ENCODE peak calls at places on chromosome 6, in nine cellular contexts. One of them, this sample, is unnamed.

GRCh38 chr6:29864037-29864795 is 36.6 kb downstream of the HLA-G start:
- DNase-seq in body of pancreas: no peak
- DNase-seq in tibial artery: no peak
- DNase-seq in pancreas: no peak
- DNase-seq in sigmoid colon: no peak
- DNase-seq in heart left ventricle: no peak
- DNase-seq in left ventricle myocardium inferior: no peak
- DNase-seq in mammary epithelial cell: no peak
- DNase-seq in astrocyte: no peak
- DNase-seq in this sample: no peak

GRCh38 chr6:156695747-156696146 is 81.4 kb upstream of the ARID1B start:
- DNase-seq in body of pancreas: no peak
- DNase-seq in tibial artery: no peak
- DNase-seq in pancreas: no peak
- DNase-seq in sigmoid colon: no peak
- DNase-seq in heart left ventricle: no peak
- DNase-seq in left ventricle myocardium inferior: no peak
- DNase-seq in mammary epithelial cell: no peak
- DNase-seq in astrocyte: no peak
- DNase-seq in this sample: no peak

GRCh38 chr6:70676821-70677220 is 9.1 kb downstream of the SMAP1 start:
- DNase-seq in body of pancreas: no peak
- DNase-seq in tibial artery: no peak
- DNase-seq in pancreas: no peak
- DNase-seq in sigmoid colon: no peak
- DNase-seq in heart left ventricle: no peak
- DNase-seq in left ventricle myocardium inferior: no peak
- DNase-seq in mammary epithelial cell: no peak
- DNase-seq in astrocyte: no peak
- DNase-seq in this sample: no peak

GRCh38 chr6:43843669-43844171 is 73.7 kb downstream of the VEGFA start:
- DNase-seq in body of pancreas: no peak
- DNase-seq in tibial artery: no peak
- DNase-seq in pancreas: no peak
- DNase-seq in sigmoid colon: no peak
- DNase-seq in heart left ventricle: no peak
- DNase-seq in left ventricle myocardium inferior: no peak
- DNase-seq in mammary epithelial cell: no peak
- DNase-seq in astrocyte: no peak
- DNase-seq in this sample: no peak

GRCh38 chr6:90940812-90941481 is 354.1 kb upstream of the MAP3K7 start:
- DNase-seq in body of pancreas: no peak
- DNase-seq in tibial artery: no peak
- DNase-seq in pancreas: no peak
- DNase-seq in sigmoid colon: no peak
- DNase-seq in heart left ventricle: no peak
- DNase-seq in left ventricle myocardium inferior: no peak
- DNase-seq in mammary epithelial cell: peak; percentile 67
- DNase-seq in astrocyte: peak; percentile 45
- DNase-seq in this sample: peak; percentile 10

GRCh38 chr6:12875061-12875460 is 158.5 kb downstream of the PHACTR1 start:
- DNase-seq in body of pancreas: no peak
- DNase-seq in tibial artery: no peak
- DNase-seq in pancreas: no peak
- DNase-seq in sigmoid colon: no peak
- DNase-seq in heart left ventricle: no peak
- DNase-seq in left ventricle myocardium inferior: no peak
- DNase-seq in mammary epithelial cell: no peak
- DNase-seq in astrocyte: peak; percentile 70
- DNase-seq in this sample: no peak

GRCh38 chr6:20751293-20751946 is 217.2 kb downstream of the CDKAL1 start:
- DNase-seq in body of pancreas: no peak
- DNase-seq in tibial artery: no peak
- DNase-seq in pancreas: no peak
- DNase-seq in sigmoid colon: no peak
- DNase-seq in heart left ventricle: no peak
- DNase-seq in left ventricle myocardium inferior: no peak
- DNase-seq in mammary epithelial cell: no peak
- DNase-seq in astrocyte: no peak
- DNase-seq in this sample: no peak

GRCh38 chr6:169700296-169700695 is 1.5 kb downstream of the WDR27 start:
- DNase-seq in body of pancreas: no peak
- DNase-seq in tibial artery: no peak
- DNase-seq in pancreas: no peak
- DNase-seq in sigmoid colon: no peak
- DNase-seq in heart left ventricle: no peak
- DNase-seq in left ventricle myocardium inferior: no peak
- DNase-seq in mammary epithelial cell: no peak
- DNase-seq in astrocyte: peak; percentile 57
- DNase-seq in this sample: no peak

GRCh38 chr6:122620428-122620827 is 10.2 kb downstream of the PKIB start:
- DNase-seq in body of pancreas: no peak
- DNase-seq in tibial artery: no peak
- DNase-seq in pancreas: no peak
- DNase-seq in sigmoid colon: no peak
- DNase-seq in heart left ventricle: no peak
- DNase-seq in left ventricle myocardium inferior: no peak
- DNase-seq in mammary epithelial cell: no peak
- DNase-seq in astrocyte: no peak
- DNase-seq in this sample: no peak

DNA sequence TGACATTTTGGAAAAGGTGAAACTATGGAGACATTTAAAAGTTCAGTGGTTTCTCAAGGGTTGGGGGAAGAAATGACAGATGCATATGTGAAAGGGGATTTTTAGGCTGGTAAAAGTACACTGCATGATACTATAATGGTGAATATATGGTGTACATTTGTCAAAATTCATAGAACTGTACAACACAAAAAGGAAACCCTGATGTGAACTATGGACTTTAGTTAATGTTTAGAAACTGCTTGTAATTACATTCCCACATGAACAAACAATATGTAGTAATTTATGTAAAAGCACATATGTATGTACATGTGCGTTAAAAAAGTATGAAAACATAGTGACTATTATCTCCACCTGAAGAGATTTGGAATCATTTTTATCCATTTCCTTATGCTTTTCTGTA is 907.3 kb upstream of the CITED2 start:
- DNase-seq in body of pancreas: no peak
- DNase-seq in tibial artery: no peak
- DNase-seq in pancreas: no peak
- DNase-seq in sigmoid colon: no peak
- DNase-seq in heart left ventricle: no peak
- DNase-seq in left ventricle myocardium inferior: no peak
- DNase-seq in mammary epithelial cell: no peak
- DNase-seq in astrocyte: no peak
- DNase-seq in this sample: no peak
- H3K27ac ChIP-seq in body of pancreas: no peak overlapping the region
- H3K27ac ChIP-seq in tibial artery: no peak overlapping the region
- H3K27ac ChIP-seq in pancreas: no peak overlapping the region
- H3K27ac ChIP-seq in sigmoid colon: no peak overlapping the region
- H3K27ac ChIP-seq in heart left ventricle: no peak overlapping the region
- H3K27ac ChIP-seq in left ventricle myocardium inferior: no peak overlapping the region
- H3K27ac ChIP-seq in mammary epithelial cell: no peak overlapping the region
- H3K27ac ChIP-seq in astrocyte: no peak overlapping the region
- H3K27ac ChIP-seq in this sample: no peak overlapping the region

GRCh38 chr6:167676666-167677421 is 149.9 kb upstream of the AFDN start:
- DNase-seq in body of pancreas: no peak
- DNase-seq in tibial artery: no peak
- DNase-seq in pancreas: no peak
- DNase-seq in sigmoid colon: peak; percentile 57
- DNase-seq in heart left ventricle: peak; percentile 62
- DNase-seq in left ventricle myocardium inferior: no peak
- DNase-seq in mammary epithelial cell: no peak
- DNase-seq in astrocyte: no peak
- DNase-seq in this sample: no peak

GRCh38 chr6:167679137-167679736 is 147.5 kb upstream of the AFDN start:
- DNase-seq in body of pancreas: no peak
- DNase-seq in tibial artery: no peak
- DNase-seq in pancreas: no peak
- DNase-seq in sigmoid colon: no peak
- DNase-seq in heart left ventricle: no peak
- DNase-seq in left ventricle myocardium inferior: no peak
- DNase-seq in mammary epithelial cell: no peak
- DNase-seq in astrocyte: no peak
- DNase-seq in this sample: no peak

GRCh38 chr6:167676000-167676665 is 150.6 kb upstream of the AFDN start:
- DNase-seq in body of pancreas: peak; percentile 86
- DNase-seq in tibial artery: no peak
- DNase-seq in pancreas: peak; percentile 71
- DNase-seq in sigmoid colon: peak; percentile 65
- DNase-seq in heart left ventricle: peak; percentile 65
- DNase-seq in left ventricle myocardium inferior: peak; percentile 53
- DNase-seq in mammary epithelial cell: no peak
- DNase-seq in astrocyte: no peak
- DNase-seq in this sample: no peak

GRCh38 chr6:167678102-167679101 is 148.3 kb upstream of the AFDN start:
- DNase-seq in body of pancreas: peak; percentile 65
- DNase-seq in tibial artery: no peak
- DNase-seq in pancreas: peak; percentile 42
- DNase-seq in sigmoid colon: peak; percentile 66
- DNase-seq in heart left ventricle: peak; percentile 61
- DNase-seq in left ventricle myocardium inferior: peak; percentile 62
- DNase-seq in mammary epithelial cell: no peak
- DNase-seq in astrocyte: no peak
- DNase-seq in this sample: no peak

GRCh38 chr6:167677422-167677789 is 149.3 kb upstream of the AFDN start:
- DNase-seq in body of pancreas: no peak
- DNase-seq in tibial artery: no peak
- DNase-seq in pancreas: no peak
- DNase-seq in sigmoid colon: no peak
- DNase-seq in heart left ventricle: no peak
- DNase-seq in left ventricle myocardium inferior: no peak
- DNase-seq in mammary epithelial cell: no peak
- DNase-seq in astrocyte: no peak
- DNase-seq in this sample: no peak
- H3K27ac ChIP-seq in body of pancreas: peak overlapping the region; percentile 78
- H3K27ac ChIP-seq in tibial artery: no peak overlapping the region
- H3K27ac ChIP-seq in pancreas: no peak overlapping the region
- H3K27ac ChIP-seq in sigmoid colon: no peak overlapping the region
- H3K27ac ChIP-seq in heart left ventricle: peak overlapping the region; percentile 64
- H3K27ac ChIP-seq in left ventricle myocardium inferior: peak overlapping the region; percentile 72
- H3K27ac ChIP-seq in mammary epithelial cell: no peak overlapping the region
- H3K27ac ChIP-seq in astrocyte: no peak overlapping the region
- H3K27ac ChIP-seq in this sample: no peak overlapping the region

GRCh38 chr6:126041516-126042447 is 55.4 kb downstream of the TRMT11 start:
- DNase-seq in body of pancreas: no peak
- DNase-seq in tibial artery: no peak
- DNase-seq in pancreas: no peak
- DNase-seq in sigmoid colon: no peak
- DNase-seq in heart left ventricle: no peak
- DNase-seq in left ventricle myocardium inferior: no peak
- DNase-seq in mammary epithelial cell: no peak
- DNase-seq in astrocyte: peak; percentile 73
- DNase-seq in this sample: no peak
- H3K27ac ChIP-seq in body of pancreas: peak overlapping the region; percentile 83
- H3K27ac ChIP-seq in tibial artery: peak overlapping the region; percentile 44
- H3K27ac ChIP-seq in pancreas: peak overlapping the region; percentile 4
- H3K27ac ChIP-seq in sigmoid colon: no peak overlapping the region
- H3K27ac ChIP-seq in heart left ventricle: no peak overlapping the region
- H3K27ac ChIP-seq in left ventricle myocardium inferior: no peak overlapping the region
- H3K27ac ChIP-seq in mammary epithelial cell: no peak overlapping the region
- H3K27ac ChIP-seq in astrocyte: peak overlapping the region; percentile 44
- H3K27ac ChIP-seq in this sample: no peak overlapping the region

GRCh38 chr6:117483645-117484016 is 1.2 kb downstream of the DCBLD1 start:
- DNase-seq in body of pancreas: no peak
- DNase-seq in tibial artery: no peak
- DNase-seq in pancreas: peak; percentile 13
- DNase-seq in sigmoid colon: no peak
- DNase-seq in heart left ventricle: no peak
- DNase-seq in left ventricle myocardium inferior: no peak
- DNase-seq in mammary epithelial cell: peak; percentile 40
- DNase-seq in astrocyte: no peak
- DNase-seq in this sample: no peak

GRCh38 chr6:117484052-117484646 is 1.7 kb downstream of the DCBLD1 start:
- DNase-seq in body of pancreas: no peak
- DNase-seq in tibial artery: no peak
- DNase-seq in pancreas: no peak
- DNase-seq in sigmoid colon: no peak
- DNase-seq in heart left ventricle: no peak
- DNase-seq in left ventricle myocardium inferior: no peak
- DNase-seq in mammary epithelial cell: no peak
- DNase-seq in astrocyte: no peak
- DNase-seq in this sample: no peak

GRCh38 chr6:117481926-117482239 is 591 bp upstream of the DCBLD1 start:
- DNase-seq in body of pancreas: no peak
- DNase-seq in tibial artery: no peak
- DNase-seq in pancreas: no peak
- DNase-seq in sigmoid colon: no peak
- DNase-seq in heart left ventricle: no peak
- DNase-seq in left ventricle myocardium inferior: no peak
- DNase-seq in mammary epithelial cell: no peak
- DNase-seq in astrocyte: no peak
- DNase-seq in this sample: no peak

GRCh38 chr6:117482240-117483003 is at the start of gene DCBLD1:
- DNase-seq in body of pancreas: peak; percentile 79
- DNase-seq in tibial artery: peak; percentile 69
- DNase-seq in pancreas: peak; percentile 85
- DNase-seq in sigmoid colon: peak; percentile 82
- DNase-seq in heart left ventricle: peak; percentile 84
- DNase-seq in left ventricle myocardium inferior: peak; percentile 77
- DNase-seq in mammary epithelial cell: peak; percentile 86
- DNase-seq in astrocyte: peak; percentile 58
- DNase-seq in this sample: no peak

DNA sequence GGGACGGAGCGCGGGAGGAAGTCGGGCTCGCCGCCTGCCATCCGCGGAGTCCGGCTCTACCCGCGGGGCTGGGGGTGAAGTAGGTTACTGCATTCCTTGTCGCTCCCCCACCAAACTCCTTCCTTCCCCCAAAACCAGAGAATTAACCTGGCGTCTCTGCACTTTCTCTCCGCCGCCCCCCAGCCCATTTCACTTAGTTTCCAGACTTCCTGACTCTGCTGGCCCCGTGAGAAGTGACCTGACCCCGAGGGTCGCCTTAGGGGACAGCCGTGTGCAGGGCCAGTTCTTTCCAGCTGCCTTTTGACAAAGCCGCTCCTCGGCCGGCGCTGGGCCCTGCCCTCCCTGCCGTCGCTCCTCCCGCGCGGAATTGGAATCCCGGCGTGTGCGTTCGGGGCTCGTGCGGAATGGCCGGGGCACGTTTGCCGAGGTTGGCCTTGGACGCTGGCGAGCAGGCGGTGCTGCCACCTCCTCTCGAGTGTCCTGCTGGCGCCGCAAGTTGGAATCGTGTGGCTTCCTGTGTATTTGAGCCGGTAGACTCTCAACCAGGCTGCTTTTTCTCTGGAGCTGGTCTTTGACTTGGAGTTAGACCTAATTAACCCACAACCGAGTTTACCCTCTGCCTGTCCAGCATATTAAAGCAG is 650 bp downstream of the DCBLD1 start:
- DNase-seq in body of pancreas: peak; percentile 70
- DNase-seq in tibial artery: peak; percentile 43
- DNase-seq in pancreas: peak; percentile 74
- DNase-seq in sigmoid colon: peak; percentile 70
- DNase-seq in heart left ventricle: peak; percentile 61
- DNase-seq in left ventricle myocardium inferior: peak; percentile 66
- DNase-seq in mammary epithelial cell: peak; percentile 57
- DNase-seq in astrocyte: no peak
- DNase-seq in this sample: no peak
- H3K27ac ChIP-seq in body of pancreas: peak overlapping the region; percentile 95
- H3K27ac ChIP-seq in tibial artery: peak overlapping the region; percentile 92
- H3K27ac ChIP-seq in pancreas: peak overlapping the region; percentile 72
- H3K27ac ChIP-seq in sigmoid colon: peak overlapping the region; percentile 84
- H3K27ac ChIP-seq in heart left ventricle: peak overlapping the region; percentile 87
- H3K27ac ChIP-seq in left ventricle myocardium inferior: peak overlapping the region; percentile 91
- H3K27ac ChIP-seq in mammary epithelial cell: peak overlapping the region; percentile 79
- H3K27ac ChIP-seq in astrocyte: peak overlapping the region; percentile 77
- H3K27ac ChIP-seq in this sample: peak overlapping the region; percentile 53

GRCh38 chr6:9205645-9206044 is 770.3 kb upstream of the SLC35B3 start:
- DNase-seq in body of pancreas: no peak
- DNase-seq in tibial artery: no peak
- DNase-seq in pancreas: no peak
- DNase-seq in sigmoid colon: no peak
- DNase-seq in heart left ventricle: no peak
- DNase-seq in left ventricle myocardium inferior: no peak
- DNase-seq in mammary epithelial cell: no peak
- DNase-seq in astrocyte: no peak
- DNase-seq in this sample: no peak
- H3K27ac ChIP-seq in body of pancreas: no peak overlapping the region
- H3K27ac ChIP-seq in tibial artery: no peak overlapping the region
- H3K27ac ChIP-seq in pancreas: no peak overlapping the region
- H3K27ac ChIP-seq in sigmoid colon: no peak overlapping the region
- H3K27ac ChIP-seq in heart left ventricle: no peak overlapping the region
- H3K27ac ChIP-seq in left ventricle myocardium inferior: no peak overlapping the region
- H3K27ac ChIP-seq in mammary epithelial cell: no peak overlapping the region
- H3K27ac ChIP-seq in astrocyte: no peak overlapping the region
- H3K27ac ChIP-seq in this sample: no peak overlapping the region

This sample was measured in AG04450.